ENCODE peak calls at places on chromosomes 1 and 21, in seven cellular contexts. P is endothelial cell, Q is fibroblast of mammary gland, G is Peyer's patch, X is mucosa of descending colon, C is AG10803, R is activated B cell treated with CpG ODN at 0.5 μM for 24 hours. J is an unnamed sample.

GRCh38 chr1:68800182-68800581 is 303.3 kb upstream of the DEPDC1 start:
- DNase-seq in P (no peak), Q (no peak), G (no peak), X (no peak), C (no peak), R (no peak), J (no peak)

GRCh38 chr1:53589043-53589887 is 130.1 kb downstream of the DMRTB1 start:
- DNase-seq in P (no peak), Q (no peak), G (peak; percentile 28), X (no peak), C (no peak), R (no peak), J (no peak)

GRCh38 chr1:221740941-221741363 is 937 bp downstream of the DUSP10 start:
- DNase-seq in P (no peak), Q (peak; percentile 19), G (no peak), X (no peak), C (no peak), R (no peak), J (peak; percentile 47)

GRCh38 chr1:115099693-115100050 is 10.4 kb upstream of the TSPAN2 start:
- DNase-seq in P (no peak), Q (peak; percentile 71), G (no peak), X (no peak), C (peak; percentile 52), R (no peak), J (no peak)

GRCh38 chr1:232629250-232630046 is 485 bp downstream of the SIPA1L2 start:
- DNase-seq in P (peak; percentile 30), Q (peak; percentile 3), G (peak; percentile 71), X (peak; percentile 71), C (no peak), R (peak; percentile 20), J (no peak)

GRCh38 chr1:164858233-164858632 is 299.2 kb downstream of the PBX1 start:
- DNase-seq in P (no peak), Q (no peak), G (no peak), X (no peak), C (no peak), R (no peak), J (no peak)

GRCh38 chr1:72326494-72326893 is 44.2 kb upstream of the NEGR1 start:
- DNase-seq in P (no peak), Q (no peak), G (no peak), X (no peak), C (peak; percentile 39), R (no peak), J (no peak)

GRCh38 chr1:202580604-202581003 is 129.7 kb downstream of the SYT2 start:
- DNase-seq in P (no peak), Q (peak; percentile 38), G (no peak), X (no peak), C (peak; percentile 33), R (no peak), J (no peak)

GRCh38 chr1:152902676-152903075 is 5.7 kb upstream of the IVL start:
- DNase-seq in P (no peak), Q (no peak), G (no peak), X (no peak), C (no peak), R (no peak), J (no peak)

GRCh38 chr1:153773004-153773921 is 1.9 kb upstream of the SLC27A3 start:
- DNase-seq in P (no peak), Q (no peak), G (no peak), X (no peak), C (no peak), R (no peak), J (no peak)

GRCh38 chr1:235107368-235108184 is 21.1 kb downstream of the TOMM20 start:
- DNase-seq in P (no peak), Q (no peak), G (no peak), X (no peak), C (no peak), R (no peak), J (no peak)

GRCh38 chr1:160401487-160401805 is 1.1 kb downstream of the VANGL2 start:
- DNase-seq in P (no peak), Q (no peak), G (no peak), X (no peak), C (no peak), R (no peak), J (no peak)

GRCh38 chr1:7005762-7006161 is 220.5 kb downstream of the CAMTA1 start:
- DNase-seq in P (no peak), Q (no peak), G (no peak), X (no peak), C (no peak), R (no peak), J (no peak)

GRCh38 chr1:246459213-246459612 is 47.9 kb downstream of the SMYD3 start:
- DNase-seq in P (peak; percentile 5), Q (no peak), G (no peak), X (no peak), C (no peak), R (no peak), J (no peak)

GRCh38 chr21:39033878-39034589 is 149.2 kb downstream of the PSMG1 start:
- DNase-seq in P (no peak), Q (no peak), G (peak; percentile 90), X (peak; percentile 92), C (no peak), R (no peak), J (no peak)

GRCh38 chr1:64986903-64987871 is 20.8 kb upstream of the JAK1 start:
- DNase-seq in P (no peak), Q (peak; percentile 45), G (no peak), X (no peak), C (no peak), R (no peak), J (no peak)

GRCh38 chr1:110618668-110619067 is 12.5 kb upstream of the KCNA2 start:
- DNase-seq in P (no peak), Q (no peak), G (no peak), X (no peak), C (no peak), R (no peak), J (no peak)

GRCh38 chr1:10788592-10789006 is 7.8 kb downstream of the CASZ1 start:
- DNase-seq in P (peak; percentile 46), Q (no peak), G (peak; percentile 68), X (no peak), C (no peak), R (no peak), J (no peak)
- TF ChIP-seq CTCF in P (no peak), Q (no peak), G (peak; percentile 34), X (no peak), C (peak; percentile 6), R (no peak), J (no peak)

DNA sequence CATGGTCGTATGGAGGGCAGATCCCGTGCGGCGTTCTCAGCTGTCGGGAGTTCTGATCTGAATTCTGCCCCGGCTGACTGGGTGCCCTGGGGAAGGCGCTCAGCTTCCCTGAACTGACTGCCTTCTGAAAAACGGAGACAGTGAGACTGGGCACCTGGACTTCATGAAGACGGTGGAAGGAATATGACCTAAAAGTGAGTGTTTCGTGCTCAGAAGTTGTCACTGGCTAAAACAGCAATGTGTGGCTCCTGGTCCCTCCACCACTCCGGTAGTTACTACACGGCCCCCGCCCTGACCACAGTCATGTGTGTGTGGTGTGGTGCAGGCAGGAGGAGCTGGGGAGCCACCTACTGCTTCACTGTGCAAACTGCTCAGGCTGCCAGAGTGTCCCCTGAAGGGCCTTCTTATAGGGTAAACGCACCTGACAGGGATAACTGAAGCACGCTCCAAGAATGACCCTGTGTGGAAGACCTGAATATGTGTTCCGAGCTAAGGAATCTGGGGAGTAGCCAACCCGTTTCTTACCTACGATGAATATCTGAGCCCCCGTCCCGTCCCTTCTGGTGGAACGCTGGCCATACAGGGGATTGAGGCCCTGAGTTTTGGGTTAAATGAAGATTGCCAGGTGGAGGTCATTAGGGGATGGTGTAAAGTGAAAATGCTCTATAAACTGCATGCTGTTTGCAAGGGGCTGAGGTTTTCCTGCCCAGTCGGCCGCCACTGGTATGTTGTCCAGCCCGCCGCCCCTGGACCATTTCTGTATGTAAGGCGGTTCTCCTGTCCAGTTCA is 640 bp upstream of the MYOM3 start:
- DNase-seq in P (peak; percentile 26), Q (peak; percentile 67), G (peak; percentile 81), X (peak; percentile 72), C (peak; percentile 83), R (no peak), J (peak; percentile 42)
- TF ChIP-seq CTCF in P (no peak), Q (peak; percentile 57), G (peak; percentile 79), X (no peak), C (peak; percentile 71), R (no peak), J (no peak)

GRCh38 chr1:70499695-70500094 is 88.6 kb downstream of the CTH start:
- DNase-seq in P (no peak), Q (peak; percentile 46), G (no peak), X (no peak), C (no peak), R (no peak), J (no peak)

GRCh38 chr1:70495370-70495769 is 84.3 kb downstream of the CTH start:
- DNase-seq in P (no peak), Q (no peak), G (no peak), X (no peak), C (no peak), R (no peak), J (no peak)

GRCh38 chr1:70496181-70496580 is 85.1 kb downstream of the CTH start:
- DNase-seq in P (no peak), Q (no peak), G (no peak), X (no peak), C (no peak), R (no peak), J (no peak)

GRCh38 chr1:70497152-70497551 is 86.1 kb downstream of the CTH start:
- DNase-seq in P (no peak), Q (no peak), G (no peak), X (no peak), C (no peak), R (no peak), J (no peak)
- TF ChIP-seq CTCF in P (no peak), Q (no peak), G (no peak), X (no peak), C (no peak), R (no peak), J (no peak)

GRCh38 chr1:212292250-212292924 is 7.2 kb downstream of the PPP2R5A start:
- DNase-seq in P (no peak), Q (no peak), G (no peak), X (no peak), C (no peak), R (no peak), J (no peak)
- TF ChIP-seq CTCF in P (no peak), Q (no peak), G (no peak), X (no peak), C (no peak), R (no peak), J (no peak)

GRCh38 chr1:199550384-199551067 is 477.0 kb upstream of the NR5A2 start:
- DNase-seq in P (no peak), Q (peak; percentile 14), G (no peak), X (no peak), C (peak; percentile 13), R (no peak), J (no peak)
- TF ChIP-seq CTCF in P (no peak), Q (no peak), G (no peak), X (no peak), C (peak; percentile 38), R (no peak), J (no peak)

GRCh38 chr1:226687476-226687875 is 51.6 kb downstream of the ITPKB start:
- DNase-seq in P (no peak), Q (no peak), G (no peak), X (no peak), C (no peak), R (no peak), J (peak; percentile 52)
- TF ChIP-seq CTCF in P (no peak), Q (no peak), G (no peak), X (no peak), C (no peak), R (no peak), J (peak; percentile 65)

J was measured in natural killer cell.